ENCODE peak calls at places on chromosomes 3 and 15, in six cellular contexts. One of them, this sample, is unnamed.

GRCh38 chr3:72658466-72659100 is 189.7 kb downstream of the SHQ1 start:
- DNase-seq in KBM-7: no peak
- DNase-seq in sigmoid colon: no peak
- DNase-seq in RWPE1: no peak
- DNase-seq in right cardiac atrium: no peak
- DNase-seq in Calu3: no peak
- DNase-seq in this sample: no peak

GRCh38 chr15:58526647-58527192 is 94.9 kb downstream of the LIPC start:
- DNase-seq in Calu3: no peak
- DNase-seq in KBM-7: peak
- DNase-seq in RWPE1: no peak
- DNase-seq in sigmoid colon: no peak
- DNase-seq in right cardiac atrium: no peak
- DNase-seq in this sample: no peak

GRCh38 chr3:133644768-133645167 is 17.0 kb downstream of the TOPBP1 start:
- DNase-seq in RWPE1: peak
- DNase-seq in sigmoid colon: no peak
- DNase-seq in KBM-7: no peak
- DNase-seq in right cardiac atrium: no peak
- DNase-seq in Calu3: no peak
- DNase-seq in this sample: no peak

GRCh38 chr15:68055224-68055705 is 1.1 kb downstream of the PIAS1 start:
- DNase-seq in sigmoid colon: no peak
- DNase-seq in right cardiac atrium: no peak
- DNase-seq in KBM-7: peak
- DNase-seq in RWPE1: peak
- DNase-seq in Calu3: peak
- DNase-seq in this sample: peak

GRCh38 chr15:31145271-31145911 is 43.9 kb upstream of the TRPM1 start:
- DNase-seq in sigmoid colon: no peak
- DNase-seq in Calu3: no peak
- DNase-seq in KBM-7: peak
- DNase-seq in right cardiac atrium: no peak
- DNase-seq in RWPE1: no peak
- DNase-seq in this sample: no peak

GRCh38 chr3:194787650-194788049 is 102.0 kb downstream of the FAM43A start:
- DNase-seq in RWPE1: no peak
- DNase-seq in KBM-7: no peak
- DNase-seq in Calu3: no peak
- DNase-seq in right cardiac atrium: no peak
- DNase-seq in sigmoid colon: no peak
- DNase-seq in this sample: no peak

GRCh38 chr15:38389924-38390542 is 63.9 kb upstream of the FAM98B start:
- DNase-seq in Calu3: peak
- DNase-seq in sigmoid colon: no peak
- DNase-seq in KBM-7: peak
- DNase-seq in RWPE1: peak
- DNase-seq in right cardiac atrium: peak
- DNase-seq in this sample: peak

GRCh38 chr3:14460342-14461005 is 58.1 kb downstream of the SLC6A6 start:
- DNase-seq in Calu3: peak
- DNase-seq in sigmoid colon: peak
- DNase-seq in RWPE1: no peak
- DNase-seq in right cardiac atrium: peak
- DNase-seq in KBM-7: no peak
- DNase-seq in this sample: no peak

GRCh38 chr3:16311960-16312451 is 47.0 kb downstream of the OXNAD1 start:
- DNase-seq in sigmoid colon: no peak
- DNase-seq in RWPE1: no peak
- DNase-seq in right cardiac atrium: peak
- DNase-seq in KBM-7: peak
- DNase-seq in Calu3: no peak
- DNase-seq in this sample: no peak

GRCh38 chr3:195066441-195066841 is 204.5 kb downstream of the XXYLT1 start:
- DNase-seq in Calu3: no peak
- DNase-seq in RWPE1: no peak
- DNase-seq in sigmoid colon: peak
- DNase-seq in KBM-7: no peak
- DNase-seq in right cardiac atrium: peak
- DNase-seq in this sample: no peak

GRCh38 chr15:86044981-86045380 is 34.7 kb upstream of the AGBL1 start:
- DNase-seq in Calu3: no peak
- DNase-seq in right cardiac atrium: no peak
- DNase-seq in sigmoid colon: no peak
- DNase-seq in KBM-7: no peak
- DNase-seq in RWPE1: no peak
- DNase-seq in this sample: peak

GRCh38 chr3:14521611-14522010 is 18.5 kb downstream of the GRIP2 start:
- DNase-seq in Calu3: no peak
- DNase-seq in right cardiac atrium: peak
- DNase-seq in sigmoid colon: peak
- DNase-seq in KBM-7: no peak
- DNase-seq in RWPE1: no peak
- DNase-seq in this sample: no peak

GRCh38 chr3:158789592-158789991 is 12.3 kb upstream of the MFSD1 start:
- DNase-seq in right cardiac atrium: no peak
- DNase-seq in sigmoid colon: no peak
- DNase-seq in Calu3: peak
- DNase-seq in RWPE1: peak
- DNase-seq in KBM-7: no peak
- DNase-seq in this sample: peak

This sample was measured in MM.1S.